ENCODE peak calls at places on chromosome 21, in eight cellular contexts. I, X, B, J, W, G, D and M are unnamed samples. For H3K9me3, the result is how much of the 10 kb centered on the place peaks cover.

GRCh38 chr21:39484711-39485264 is 33.0 kb downstream of the SH3BGR start:
- DNase-seq in I (no peak), X (no peak), B (no peak), J (no peak), W (no peak), G (no peak), D (no peak), M (no peak)

GRCh38 chr21:38903578-38904193 is 98.0 kb downstream of the ETS2 start:
- DNase-seq in I (no peak), X (no peak), B (no peak), J (no peak), W (no peak), G (no peak), D (no peak), M (no peak)

GRCh38 chr21:22871692-22872091 is 1873.5 kb downstream of the NCAM2 start:
- DNase-seq in I (no peak), X (no peak), B (no peak), J (no peak), W (no peak), G (no peak), D (no peak), M (no peak)

GRCh38 chr21:46000731-46001641 is 19.4 kb downstream of the COL6A1 start:
- DNase-seq in I (no peak), X (peak), B (peak), J (peak), W (peak), G (no peak), D (no peak), M (no peak)

GRCh38 chr21:29053656-29054055 is 19.8 kb downstream of the CCT8 start:
- DNase-seq in I (no peak), X (no peak), B (no peak), J (no peak), W (no peak), G (no peak), D (no peak), M (no peak)

GRCh38 chr21:46112731-46113215 is 14.9 kb downstream of the COL6A2 start:
- DNase-seq in I (peak), X (no peak), B (peak), J (no peak), W (no peak), G (no peak), D (no peak), M (no peak)

GRCh38 chr21:40334159-40334558 is 466.9 kb downstream of the PCP4 start:
- DNase-seq in I (no peak), X (no peak), B (no peak), J (no peak), W (no peak), G (no peak), D (no peak), M (no peak)

GRCh38 chr21:34890724-34891609 is 158.1 kb downstream of the RUNX1 start:
- DNase-seq in I (no peak), X (peak), B (peak), J (peak), W (peak), G (no peak), D (no peak), M (no peak)

GRCh38 chr21:41759214-41759840 is 7.5 kb downstream of the RIPK4 start:
- DNase-seq in I (no peak), X (no peak), B (no peak), J (peak), W (peak), G (no peak), D (peak), M (no peak)

GRCh38 chr21:43835061-43835460 is 30.0 kb upstream of the AGPAT3 start:
- DNase-seq in I (no peak), X (no peak), B (no peak), J (no peak), W (no peak), G (no peak), D (no peak), M (no peak)

GRCh38 chr21:16563795-16564194 is 834.0 kb downstream of the USP25 start:
- DNase-seq in I (no peak), X (peak), B (no peak), J (peak), W (peak), G (peak), D (peak), M (no peak)

GRCh38 chr21:41459884-41460534 is 34.0 kb downstream of the MX1 start:
- DNase-seq in I (no peak), X (no peak), B (no peak), J (no peak), W (no peak), G (no peak), D (no peak), M (no peak)

GRCh38 chr21:39251326-39251725 is 62.1 kb downstream of the BRWD1 start:
- DNase-seq in I (no peak), X (no peak), B (no peak), J (no peak), W (no peak), G (no peak), D (no peak), M (no peak)

GRCh38 chr21:34544032-34544496 is 32.1 kb upstream of the KCNE1 start:
- DNase-seq in I (peak), X (peak), B (no peak), J (peak), W (no peak), G (peak), D (peak), M (no peak)

GRCh38 chr21:34869541-34869940 is 179.6 kb downstream of the RUNX1 start:
- DNase-seq in I (no peak), X (no peak), B (no peak), J (no peak), W (no peak), G (no peak), D (no peak), M (no peak)

GRCh38 chr21:38793926-38794713 is 11.6 kb upstream of the ETS2 start:
- DNase-seq in I (no peak), X (no peak), B (no peak), J (no peak), W (no peak), G (no peak), D (peak), M (no peak)

GRCh38 chr21:20720623-20721022 is 277.6 kb upstream of the NCAM2 start:
- DNase-seq in I (no peak), X (no peak), B (no peak), J (no peak), W (no peak), G (no peak), D (peak), M (no peak)

GRCh38 chr21:29233611-29234540 is 64.8 kb upstream of the BACH1 start:
- DNase-seq in I (no peak), X (no peak), B (no peak), J (no peak), W (no peak), G (no peak), D (no peak), M (no peak)

GRCh38 chr21:44647222-44647552 is 973 bp downstream of the KRTAP10-11 start:
- DNase-seq in I (no peak), X (no peak), B (no peak), J (no peak), W (peak), G (no peak), D (no peak), M (no peak)

GRCh38 chr21:40457741-40458140 is 389.2 kb downstream of the DSCAM start:
- DNase-seq in I (no peak), X (no peak), B (no peak), J (no peak), W (no peak), G (no peak), D (no peak), M (no peak)

GRCh38 chr21:14585122-14585521 is 39.0 kb upstream of the SAMSN1 start:
- DNase-seq in I (no peak), X (no peak), B (no peak), J (no peak), W (no peak), G (no peak), D (no peak), M (no peak)

GRCh38 chr21:46634427-46634826 is 1.0 kb upstream of the PRMT2 start:
- DNase-seq in I (peak), X (no peak), B (no peak), J (no peak), W (no peak), G (no peak), D (peak), M (no peak)

GRCh38 chr21:34795152-34796141 is 126.7 kb downstream of the CLIC6 start:
- DNase-seq in I (no peak), X (no peak), B (no peak), J (no peak), W (no peak), G (peak), D (peak), M (no peak)

GRCh38 chr21:42964561-42965560 is 9.5 kb upstream of the PKNOX1 start:
- DNase-seq in I (no peak), X (no peak), B (peak), J (no peak), W (no peak), G (no peak), D (no peak), M (no peak)

GRCh38 chr21:45356653-45357435 is 48.1 kb upstream of the COL18A1 start:
- DNase-seq in I (no peak), X (no peak), B (no peak), J (peak), W (no peak), G (no peak), D (no peak), M (no peak)

GRCh38 chr21:41537356-41537755 is 29.4 kb upstream of the TMPRSS2 start:
- DNase-seq in I (no peak), X (no peak), B (no peak), J (no peak), W (no peak), G (no peak), D (no peak), M (no peak)

GRCh38 chr21:45317401-45318145 is 29.9 kb upstream of the POFUT2 start:
- DNase-seq in I (peak), X (no peak), B (peak), J (peak), W (peak), G (no peak), D (peak), M (no peak)

GRCh38 chr21:44337941-44338895 is 972 bp downstream of the CFAP410 start:
- DNase-seq in I (peak), X (peak), B (peak), J (peak), W (peak), G (peak), D (peak), M (peak)

GRCh38 chr21:29258626-29259335 is 39.9 kb upstream of the BACH1 start:
- DNase-seq in I (no peak), X (no peak), B (no peak), J (no peak), W (no peak), G (no peak), D (peak), M (no peak)

GRCh38 chr21:42144679-42145568 is 73.8 kb downstream of the UMODL1 start:
- DNase-seq in I (no peak), X (no peak), B (peak), J (no peak), W (no peak), G (no peak), D (no peak), M (no peak)

GRCh38 chr21:15066231-15066577 is 1.4 kb upstream of the NRIP1 start:
- DNase-seq in I (no peak), X (no peak), B (no peak), J (no peak), W (no peak), G (no peak), D (peak), M (no peak)

GRCh38 chr21:29718081-29718815 is 221.5 kb downstream of the GRIK1 start:
- DNase-seq in I (no peak), X (no peak), B (no peak), J (no peak), W (no peak), G (no peak), D (peak), M (no peak)

GRCh38 chr21:35438643-35439404 is 389.7 kb upstream of the RUNX1 start:
- DNase-seq in I (no peak), X (no peak), B (no peak), J (peak), W (no peak), G (no peak), D (no peak), M (no peak)

GRCh38 chr21:45485686-45486442 is 56.4 kb downstream of the SLC19A1 start:
- DNase-seq in I (no peak), X (no peak), B (no peak), J (no peak), W (peak), G (no peak), D (no peak), M (no peak)

GRCh38 chr21:44596068-44596725 is 3.9 kb upstream of the KRTAP10-6 start:
- DNase-seq in I (no peak), X (no peak), B (no peak), J (no peak), W (no peak), G (no peak), D (peak), M (no peak)

GRCh38 chr21:21907271-21907670 is 909.1 kb downstream of the NCAM2 start:
- DNase-seq in I (no peak), X (no peak), B (no peak), J (no peak), W (no peak), G (no peak), D (no peak), M (no peak)

DNA sequence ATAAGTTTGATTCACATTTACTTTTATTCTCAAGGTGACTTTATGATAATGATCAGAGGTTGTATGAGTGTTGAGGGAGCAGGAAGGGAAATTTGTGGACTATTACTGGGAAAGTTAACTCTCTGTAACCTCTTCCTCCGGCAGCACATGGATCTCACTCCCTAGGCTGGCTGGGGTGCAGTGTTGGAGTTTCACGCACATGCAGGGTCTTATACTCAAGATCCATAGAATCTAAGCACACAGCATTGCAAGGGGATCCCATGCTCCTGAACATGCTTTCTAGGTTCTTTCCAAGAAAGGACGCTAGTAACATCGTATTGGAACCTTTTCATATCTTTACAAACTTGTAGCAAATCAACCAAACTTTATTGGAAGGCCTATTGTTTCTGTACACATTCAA is 757.6 kb upstream of the TPTE start:
- DNase-seq in I (no peak), X (no peak), B (no peak), J (no peak), W (no peak), G (no peak), D (no peak), M (no peak)
- H3K9me3 ChIP-seq in I (under half), X (under half), B (under half), J (half or more), W (under half), G (under half), D (half or more), M (under half)

GRCh38 chr21:27240901-27241300 is 274.0 kb upstream of the ADAMTS5 start:
- DNase-seq in I (no peak), X (no peak), B (no peak), J (no peak), W (no peak), G (no peak), D (no peak), M (no peak)

GRCh38 chr21:27244796-27245195 is 277.9 kb upstream of the ADAMTS5 start:
- DNase-seq in I (no peak), X (no peak), B (no peak), J (no peak), W (no peak), G (no peak), D (no peak), M (no peak)

GRCh38 chr21:27248791-27249190 is 281.9 kb upstream of the ADAMTS5 start:
- DNase-seq in I (no peak), X (no peak), B (no peak), J (no peak), W (no peak), G (no peak), D (no peak), M (no peak)

GRCh38 chr21:27246741-27247140 is 279.9 kb upstream of the ADAMTS5 start:
- DNase-seq in I (no peak), X (no peak), B (no peak), J (no peak), W (no peak), G (no peak), D (peak), M (no peak)

DNA sequence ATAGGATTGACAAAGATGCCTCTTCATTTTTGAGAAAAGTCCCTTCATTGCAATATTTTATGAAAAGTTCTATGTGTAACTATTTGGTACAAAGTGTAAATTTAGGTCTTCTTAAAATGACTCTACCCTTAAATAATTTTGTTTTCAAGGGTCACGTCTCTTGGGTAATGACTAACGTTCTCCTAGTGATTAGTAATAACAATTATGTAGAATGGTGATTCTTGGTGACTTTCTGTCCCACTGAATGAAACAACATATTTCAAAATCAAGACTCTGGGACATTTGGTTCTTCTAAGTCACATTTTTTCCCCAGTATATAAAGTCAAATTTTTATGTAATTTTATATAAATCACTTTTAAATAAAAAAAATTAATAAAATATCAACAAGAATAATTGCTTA is 277.5 kb upstream of the ADAMTS5 start:
- DNase-seq in I (no peak), X (no peak), B (no peak), J (no peak), W (no peak), G (no peak), D (no peak), M (no peak)
- H3K9me3 ChIP-seq in I (under half), X (under half), B (under half), J (under half), W (under half), G (under half), D (under half), M (under half)

GRCh38 chr21:30986966-30987365 is 51.3 kb downstream of the KRTAP19-8 start:
- DNase-seq in I (no peak), X (no peak), B (no peak), J (no peak), W (no peak), G (no peak), D (no peak), M (no peak)
- H3K9me3 ChIP-seq in I (under half), X (under half), B (under half), J (under half), W (under half), G (under half), D (under half), M (under half)

DNA sequence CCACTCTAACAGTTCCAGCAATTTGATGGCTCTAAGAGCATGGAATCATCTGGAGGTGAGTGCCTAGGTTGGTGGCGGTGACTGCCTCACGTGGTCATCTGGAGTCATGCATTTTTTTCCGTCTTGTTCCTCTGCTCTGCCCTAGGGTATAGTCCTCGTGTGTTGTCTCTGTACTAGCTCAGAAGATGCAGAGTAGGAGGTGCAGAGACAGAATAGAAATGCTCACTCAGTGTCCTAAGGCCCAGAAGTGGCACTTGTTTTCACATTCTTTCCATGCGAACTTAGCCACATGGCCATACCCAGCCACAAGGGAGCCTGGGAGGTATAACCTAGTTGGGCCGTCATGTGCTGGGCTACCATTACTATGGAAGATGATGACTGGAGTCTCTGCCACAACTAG is 30.3 kb downstream of the DYRK1A start:
- DNase-seq in I (no peak), X (no peak), B (no peak), J (no peak), W (no peak), G (no peak), D (no peak), M (no peak)
- H3K9me3 ChIP-seq in I (under half), X (under half), B (under half), J (under half), W (under half), G (under half), D (under half), M (under half)

GRCh38 chr21:33278736-33279135 is 12.6 kb downstream of the IL10RB start:
- DNase-seq in I (no peak), X (no peak), B (no peak), J (no peak), W (no peak), G (no peak), D (no peak), M (no peak)
- H3K9me3 ChIP-seq in I (under half), X (under half), B (under half), J (under half), W (under half), G (under half), D (under half), M (under half)